ENCODE peak calls at places on chromosomes 12 and 14, in nine cellular contexts. One of them, this sample, is unnamed.

GRCh38 chr14:35786856-35787255 is 22.2 kb downstream of the RALGAPA1 start:
- DNase-seq in AG09309: no peak
- DNase-seq in ovary: no peak
- DNase-seq in HCT116: no peak
- DNase-seq in heart right ventricle: no peak
- DNase-seq in keratinocyte: no peak
- DNase-seq in bronchial epithelial cell: no peak
- DNase-seq in right lobe of liver: no peak
- DNase-seq in gastrocnemius medialis: no peak
- DNase-seq in this sample: no peak

GRCh38 chr14:68711551-68712437 is 81.1 kb downstream of the ZFP36L1 start:
- DNase-seq in AG09309: no peak
- DNase-seq in ovary: no peak
- DNase-seq in HCT116: no peak
- DNase-seq in heart right ventricle: no peak
- DNase-seq in keratinocyte: no peak
- DNase-seq in bronchial epithelial cell: no peak
- DNase-seq in right lobe of liver: no peak
- DNase-seq in gastrocnemius medialis: no peak
- DNase-seq in this sample: no peak

GRCh38 chr12:95277139-95277538 is 59.5 kb downstream of the VEZT start:
- DNase-seq in AG09309: peak
- DNase-seq in ovary: no peak
- DNase-seq in HCT116: no peak
- DNase-seq in heart right ventricle: no peak
- DNase-seq in keratinocyte: no peak
- DNase-seq in bronchial epithelial cell: peak
- DNase-seq in right lobe of liver: no peak
- DNase-seq in gastrocnemius medialis: no peak
- DNase-seq in this sample: peak

GRCh38 chr12:20505056-20505455 is 136.7 kb downstream of the PDE3A start:
- DNase-seq in AG09309: no peak
- DNase-seq in ovary: no peak
- DNase-seq in HCT116: no peak
- DNase-seq in heart right ventricle: no peak
- DNase-seq in keratinocyte: no peak
- DNase-seq in bronchial epithelial cell: no peak
- DNase-seq in right lobe of liver: no peak
- DNase-seq in gastrocnemius medialis: no peak
- DNase-seq in this sample: no peak

GRCh38 chr12:115385141-115385540 is 701.2 kb upstream of the TBX3 start:
- DNase-seq in AG09309: no peak
- DNase-seq in ovary: no peak
- DNase-seq in HCT116: no peak
- DNase-seq in heart right ventricle: no peak
- DNase-seq in keratinocyte: peak
- DNase-seq in bronchial epithelial cell: peak
- DNase-seq in right lobe of liver: no peak
- DNase-seq in gastrocnemius medialis: no peak
- DNase-seq in this sample: no peak

GRCh38 chr12:124938606-124939427 is 24.4 kb upstream of the UBC start:
- DNase-seq in AG09309: peak
- DNase-seq in ovary: peak
- DNase-seq in HCT116: peak
- DNase-seq in heart right ventricle: peak
- DNase-seq in keratinocyte: no peak
- DNase-seq in bronchial epithelial cell: peak
- DNase-seq in right lobe of liver: peak
- DNase-seq in gastrocnemius medialis: peak
- DNase-seq in this sample: peak

GRCh38 chr14:36604757-36605505 is 22.5 kb upstream of the NKX2-8 start:
- DNase-seq in AG09309: peak
- DNase-seq in ovary: no peak
- DNase-seq in HCT116: peak
- DNase-seq in heart right ventricle: peak
- DNase-seq in keratinocyte: peak
- DNase-seq in bronchial epithelial cell: peak
- DNase-seq in right lobe of liver: no peak
- DNase-seq in gastrocnemius medialis: no peak
- DNase-seq in this sample: peak

GRCh38 chr12:88698471-88698870 is 118.2 kb upstream of the KITLG start:
- DNase-seq in AG09309: no peak
- DNase-seq in ovary: no peak
- DNase-seq in HCT116: no peak
- DNase-seq in heart right ventricle: no peak
- DNase-seq in keratinocyte: no peak
- DNase-seq in bronchial epithelial cell: no peak
- DNase-seq in right lobe of liver: no peak
- DNase-seq in gastrocnemius medialis: no peak
- DNase-seq in this sample: no peak

GRCh38 chr12:92047058-92047826 is 98.4 kb downstream of the BTG1 start:
- DNase-seq in AG09309: no peak
- DNase-seq in ovary: no peak
- DNase-seq in HCT116: no peak
- DNase-seq in heart right ventricle: no peak
- DNase-seq in keratinocyte: no peak
- DNase-seq in bronchial epithelial cell: no peak
- DNase-seq in right lobe of liver: no peak
- DNase-seq in gastrocnemius medialis: no peak
- DNase-seq in this sample: no peak

GRCh38 chr12:76101739-76102385 is 17.4 kb upstream of the NAP1L1 start:
- DNase-seq in AG09309: no peak
- DNase-seq in ovary: no peak
- DNase-seq in HCT116: no peak
- DNase-seq in heart right ventricle: no peak
- DNase-seq in keratinocyte: no peak
- DNase-seq in bronchial epithelial cell: no peak
- DNase-seq in right lobe of liver: no peak
- DNase-seq in gastrocnemius medialis: no peak
- DNase-seq in this sample: no peak

GRCh38 chr12:19707948-19708409 is 268.7 kb downstream of the AEBP2 start:
- DNase-seq in AG09309: no peak
- DNase-seq in ovary: no peak
- DNase-seq in HCT116: peak
- DNase-seq in heart right ventricle: no peak
- DNase-seq in keratinocyte: no peak
- DNase-seq in bronchial epithelial cell: peak
- DNase-seq in right lobe of liver: no peak
- DNase-seq in gastrocnemius medialis: no peak
- DNase-seq in this sample: peak

GRCh38 chr12:4587108-4587507 is 25.1 kb downstream of the DYRK4 start:
- DNase-seq in AG09309: no peak
- DNase-seq in ovary: no peak
- DNase-seq in HCT116: no peak
- DNase-seq in heart right ventricle: no peak
- DNase-seq in keratinocyte: no peak
- DNase-seq in bronchial epithelial cell: no peak
- DNase-seq in right lobe of liver: no peak
- DNase-seq in gastrocnemius medialis: no peak
- DNase-seq in this sample: no peak

DNA sequence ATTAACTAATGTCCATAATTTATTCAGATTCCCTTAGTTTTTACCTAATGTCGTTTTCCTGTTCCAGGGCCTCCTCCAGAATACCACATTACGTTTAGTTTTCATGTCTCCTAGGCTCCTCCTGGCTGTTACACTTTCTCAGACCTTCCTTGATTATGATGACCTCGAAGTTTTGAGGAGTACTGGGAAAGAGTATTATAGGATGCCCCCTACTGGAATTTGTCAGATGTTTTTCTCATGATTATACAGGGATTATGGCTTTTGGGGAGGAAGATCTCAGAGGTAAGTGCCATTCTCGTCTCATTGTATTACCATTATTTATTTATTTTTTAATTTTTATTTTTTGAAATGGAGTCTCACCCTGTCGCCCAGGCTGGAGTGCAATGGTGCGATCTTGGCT is 17.7 kb upstream of the C1S start:
- DNase-seq in AG09309: no peak
- DNase-seq in ovary: no peak
- DNase-seq in HCT116: peak
- DNase-seq in heart right ventricle: no peak
- DNase-seq in keratinocyte: no peak
- DNase-seq in bronchial epithelial cell: peak
- DNase-seq in right lobe of liver: no peak
- DNase-seq in gastrocnemius medialis: no peak
- DNase-seq in this sample: no peak
- TF ChIP-seq CTCF in AG09309: peak
- TF ChIP-seq CTCF in ovary: no peak
- TF ChIP-seq CTCF in HCT116: peak
- TF ChIP-seq CTCF in heart right ventricle: peak
- TF ChIP-seq CTCF in keratinocyte: peak
- TF ChIP-seq CTCF in bronchial epithelial cell: peak
- TF ChIP-seq CTCF in right lobe of liver: peak
- TF ChIP-seq CTCF in gastrocnemius medialis: peak
- TF ChIP-seq CTCF in this sample: peak

GRCh38 chr14:64465856-64466554 is 706 bp downstream of the AKAP5 start:
- DNase-seq in AG09309: peak
- DNase-seq in ovary: peak
- DNase-seq in HCT116: no peak
- DNase-seq in heart right ventricle: peak
- DNase-seq in keratinocyte: no peak
- DNase-seq in bronchial epithelial cell: peak
- DNase-seq in right lobe of liver: no peak
- DNase-seq in gastrocnemius medialis: no peak
- DNase-seq in this sample: no peak

GRCh38 chr14:64464695-64465094 is 604 bp upstream of the AKAP5 start:
- DNase-seq in AG09309: no peak
- DNase-seq in ovary: no peak
- DNase-seq in HCT116: no peak
- DNase-seq in heart right ventricle: no peak
- DNase-seq in keratinocyte: no peak
- DNase-seq in bronchial epithelial cell: no peak
- DNase-seq in right lobe of liver: no peak
- DNase-seq in gastrocnemius medialis: no peak
- DNase-seq in this sample: no peak

GRCh38 chr14:64465208-64465821 is at the start of gene AKAP5:
- DNase-seq in AG09309: no peak
- DNase-seq in ovary: peak
- DNase-seq in HCT116: no peak
- DNase-seq in heart right ventricle: peak
- DNase-seq in keratinocyte: no peak
- DNase-seq in bronchial epithelial cell: peak
- DNase-seq in right lobe of liver: peak
- DNase-seq in gastrocnemius medialis: peak
- DNase-seq in this sample: no peak

GRCh38 chr14:64463198-64463597 is 2.1 kb upstream of the AKAP5 start:
- DNase-seq in AG09309: no peak
- DNase-seq in ovary: no peak
- DNase-seq in HCT116: no peak
- DNase-seq in heart right ventricle: no peak
- DNase-seq in keratinocyte: no peak
- DNase-seq in bronchial epithelial cell: no peak
- DNase-seq in right lobe of liver: no peak
- DNase-seq in gastrocnemius medialis: no peak
- DNase-seq in this sample: no peak

GRCh38 chr14:64463873-64464272 is 1.4 kb upstream of the AKAP5 start:
- DNase-seq in AG09309: no peak
- DNase-seq in ovary: no peak
- DNase-seq in HCT116: no peak
- DNase-seq in heart right ventricle: no peak
- DNase-seq in keratinocyte: no peak
- DNase-seq in bronchial epithelial cell: no peak
- DNase-seq in right lobe of liver: no peak
- DNase-seq in gastrocnemius medialis: no peak
- DNase-seq in this sample: no peak
- H3K4me3 ChIP-seq in AG09309: no peak
- H3K4me3 ChIP-seq in ovary: no peak
- H3K4me3 ChIP-seq in HCT116: no peak
- H3K4me3 ChIP-seq in heart right ventricle: no peak
- H3K4me3 ChIP-seq in keratinocyte: no peak
- H3K4me3 ChIP-seq in bronchial epithelial cell: no peak
- H3K4me3 ChIP-seq in right lobe of liver: no peak
- H3K4me3 ChIP-seq in gastrocnemius medialis: no peak
- H3K4me3 ChIP-seq in this sample: no peak

GRCh38 chr14:90490727-90491050 is 93.9 kb downstream of the CALM1 start:
- DNase-seq in AG09309: no peak
- DNase-seq in ovary: no peak
- DNase-seq in HCT116: no peak
- DNase-seq in heart right ventricle: no peak
- DNase-seq in keratinocyte: no peak
- DNase-seq in bronchial epithelial cell: no peak
- DNase-seq in right lobe of liver: no peak
- DNase-seq in gastrocnemius medialis: no peak
- DNase-seq in this sample: no peak

GRCh38 chr14:90491868-90492560 is 95.2 kb downstream of the CALM1 start:
- DNase-seq in AG09309: no peak
- DNase-seq in ovary: no peak
- DNase-seq in HCT116: no peak
- DNase-seq in heart right ventricle: no peak
- DNase-seq in keratinocyte: no peak
- DNase-seq in bronchial epithelial cell: no peak
- DNase-seq in right lobe of liver: no peak
- DNase-seq in gastrocnemius medialis: no peak
- DNase-seq in this sample: no peak

GRCh38 chr14:90489306-90489705 is 92.5 kb downstream of the CALM1 start:
- DNase-seq in AG09309: no peak
- DNase-seq in ovary: no peak
- DNase-seq in HCT116: no peak
- DNase-seq in heart right ventricle: no peak
- DNase-seq in keratinocyte: no peak
- DNase-seq in bronchial epithelial cell: no peak
- DNase-seq in right lobe of liver: no peak
- DNase-seq in gastrocnemius medialis: no peak
- DNase-seq in this sample: no peak

GRCh38 chr14:90489916-90490726 is 93.3 kb downstream of the CALM1 start:
- DNase-seq in AG09309: no peak
- DNase-seq in ovary: no peak
- DNase-seq in HCT116: no peak
- DNase-seq in heart right ventricle: no peak
- DNase-seq in keratinocyte: no peak
- DNase-seq in bronchial epithelial cell: peak
- DNase-seq in right lobe of liver: no peak
- DNase-seq in gastrocnemius medialis: no peak
- DNase-seq in this sample: no peak

GRCh38 chr14:90491221-90491867 is 94.5 kb downstream of the CALM1 start:
- DNase-seq in AG09309: peak
- DNase-seq in ovary: peak
- DNase-seq in HCT116: no peak
- DNase-seq in heart right ventricle: peak
- DNase-seq in keratinocyte: no peak
- DNase-seq in bronchial epithelial cell: no peak
- DNase-seq in right lobe of liver: no peak
- DNase-seq in gastrocnemius medialis: no peak
- DNase-seq in this sample: peak
- TF ChIP-seq CTCF in AG09309: no peak
- TF ChIP-seq CTCF in ovary: no peak
- TF ChIP-seq CTCF in HCT116: no peak
- TF ChIP-seq CTCF in heart right ventricle: no peak
- TF ChIP-seq CTCF in keratinocyte: no peak
- TF ChIP-seq CTCF in bronchial epithelial cell: no peak
- TF ChIP-seq CTCF in right lobe of liver: no peak
- TF ChIP-seq CTCF in gastrocnemius medialis: no peak
- TF ChIP-seq CTCF in this sample: no peak

DNA sequence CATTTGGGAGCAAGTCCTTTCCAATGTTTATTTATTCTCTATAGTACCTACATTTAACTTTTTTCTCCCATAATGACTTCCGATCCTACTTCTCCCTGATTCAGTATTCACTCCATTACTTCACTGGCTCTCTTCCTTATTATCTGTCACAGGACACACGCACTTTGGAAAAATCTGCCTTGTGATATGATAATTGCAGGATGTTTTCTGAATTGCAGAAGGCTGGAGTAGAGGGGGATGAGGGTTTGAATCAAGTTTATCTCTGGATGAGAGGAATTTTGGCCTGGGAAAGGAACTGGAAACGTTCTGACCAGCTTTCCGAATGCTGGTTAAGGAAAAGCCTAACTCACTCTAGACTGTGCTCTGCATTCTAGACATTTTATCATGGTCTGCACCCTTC is 75.0 kb downstream of the HMGA2 start:
- DNase-seq in AG09309: no peak
- DNase-seq in ovary: no peak
- DNase-seq in HCT116: no peak
- DNase-seq in heart right ventricle: no peak
- DNase-seq in keratinocyte: no peak
- DNase-seq in bronchial epithelial cell: no peak
- DNase-seq in right lobe of liver: no peak
- DNase-seq in gastrocnemius medialis: no peak
- DNase-seq in this sample: no peak
- H3K4me3 ChIP-seq in AG09309: no peak
- H3K4me3 ChIP-seq in ovary: no peak
- H3K4me3 ChIP-seq in HCT116: no peak
- H3K4me3 ChIP-seq in heart right ventricle: no peak
- H3K4me3 ChIP-seq in keratinocyte: no peak
- H3K4me3 ChIP-seq in bronchial epithelial cell: no peak
- H3K4me3 ChIP-seq in right lobe of liver: no peak
- H3K4me3 ChIP-seq in gastrocnemius medialis: no peak
- H3K4me3 ChIP-seq in this sample: no peak